ENCODE peak calls at places on chromosomes 3 and 15, in ten cellular contexts. Z is mesothelial cell of epicardium; C is stimulated activated naive CD4-positive, alpha-beta T cell; X is activated CD4-positive, alpha-beta T cell treated with anti-CD3 and anti-CD28 coated beads, Interleukin-2, amount 50 U/mL, for 4 hours; O is body of pancreas; E is SW480; N is mammary epithelial cell; T is SHP77 treated with DMSO at 0.1 percent for 48 hours; R is activated gamma-delta T cell; K is neural crest cell. P is an unnamed sample.

GRCh38 chr3:53218136-53218535 is 37.7 kb downstream of the TKT start:
- DNase-seq in Z (no peak), E (no peak), K (no peak), O (no peak), C (no peak), T (no peak), R (no peak), X (no peak), N (no peak), P (peak)

GRCh38 chr3:134066539-134067310 is 37.0 kb upstream of the SLCO2A1 start:
- DNase-seq in O (peak), X (no peak), N (no peak), R (no peak), Z (no peak), E (no peak), C (no peak), K (no peak), T (no peak), P (no peak)

GRCh38 chr3:149603126-149604074 is 54.4 kb downstream of the WWTR1 start:
- DNase-seq in E (peak), O (no peak), T (no peak), C (no peak), R (no peak), N (no peak), X (no peak), K (no peak), Z (no peak), P (no peak)

GRCh38 chr15:64883997-64884511 is 27.6 kb upstream of the ANKDD1A start:
- DNase-seq in K (no peak), X (peak), N (peak), C (peak), O (peak), R (peak), E (peak), T (peak), Z (peak), P (no peak)

GRCh38 chr3:42148982-42149432 is 57.9 kb downstream of the TRAK1 start:
- DNase-seq in K (peak), E (no peak), X (no peak), T (peak), R (no peak), O (peak), N (no peak), Z (peak), C (no peak), P (peak)

GRCh38 chr3:24364359-24364758 is 130.3 kb downstream of the THRB start:
- DNase-seq in K (no peak), R (no peak), Z (no peak), E (no peak), C (no peak), O (no peak), N (no peak), T (no peak), X (no peak), P (no peak)

GRCh38 chr15:25859838-25860645 is 3.1 kb downstream of the ATP10A start:
- DNase-seq in T (no peak), X (peak), O (peak), E (no peak), R (no peak), K (no peak), C (peak), N (no peak), Z (no peak), P (no peak)

GRCh38 chr3:113912551-113913246 is 35.1 kb upstream of the ZDHHC23 start:
- DNase-seq in X (peak), O (peak), Z (no peak), E (peak), C (peak), K (no peak), N (peak), T (peak), R (no peak), P (peak)

GRCh38 chr15:81281176-81281735 is 42.7 kb downstream of the STARD5 start:
- DNase-seq in T (no peak), C (no peak), X (no peak), K (no peak), E (no peak), O (no peak), R (no peak), N (no peak), Z (no peak), P (no peak)

GRCh38 chr15:92149469-92149868 is 244.2 kb upstream of the ST8SIA2 start:
- DNase-seq in K (no peak), X (no peak), Z (no peak), C (no peak), E (no peak), N (no peak), R (no peak), T (no peak), O (no peak), P (no peak)

GRCh38 chr15:74402873-74403589 is 30.7 kb downstream of the SEMA7A start:
- DNase-seq in E (no peak), T (no peak), X (peak), Z (no peak), C (no peak), O (no peak), K (no peak), N (no peak), R (no peak), P (no peak)

GRCh38 chr15:40936709-40937666 is 7.8 kb downstream of the DLL4 start:
- DNase-seq in T (no peak), Z (no peak), O (no peak), X (no peak), N (no peak), R (no peak), C (no peak), K (no peak), E (no peak), P (no peak)

GRCh38 chr3:28347374-28348285 is 891 bp upstream of the ZCWPW2 start:
- DNase-seq in C (no peak), R (no peak), Z (no peak), N (peak), E (peak), T (no peak), X (no peak), K (no peak), O (no peak), P (no peak)

GRCh38 chr3:171175840-171176239 is 149.3 kb upstream of the SLC2A2 start:
- DNase-seq in X (no peak), R (no peak), T (no peak), E (no peak), N (no peak), O (no peak), K (no peak), Z (no peak), C (no peak), P (no peak)

GRCh38 chr3:122324871-122325323 is at the start of gene CSTA:
- DNase-seq in K (no peak), C (no peak), Z (no peak), R (no peak), E (no peak), X (no peak), O (no peak), N (peak), T (no peak), P (no peak)

GRCh38 chr3:146503459-146504202 is 34.3 kb upstream of the PLSCR2 start:
- DNase-seq in N (peak), O (no peak), Z (no peak), T (peak), C (no peak), R (no peak), K (no peak), E (no peak), X (no peak), P (no peak)

GRCh38 chr3:167437428-167438139 is 36.3 kb downstream of the SERPINI2 start:
- DNase-seq in N (no peak), C (no peak), T (no peak), R (no peak), O (no peak), X (no peak), E (no peak), Z (no peak), K (no peak), P (no peak)

GRCh38 chr3:45800611-45801010 is 4.3 kb upstream of the SLC6A20 start:
- DNase-seq in R (no peak), Z (no peak), E (no peak), X (no peak), T (no peak), C (no peak), N (no peak), K (no peak), O (no peak), P (peak)

GRCh38 chr3:13887746-13888300 is 8.0 kb upstream of the WNT7A start:
- DNase-seq in O (no peak), E (no peak), C (no peak), X (no peak), R (no peak), N (no peak), Z (no peak), T (no peak), K (no peak), P (no peak)

GRCh38 chr3:143484851-143485512 is 363.3 kb downstream of the SLC9A9 start:
- DNase-seq in Z (no peak), E (no peak), X (no peak), C (no peak), R (no peak), T (no peak), K (no peak), N (no peak), O (no peak), P (no peak)

GRCh38 chr15:58987036-58987435 is 427 bp upstream of the RNF111 start:
- DNase-seq in Z (no peak), C (no peak), O (no peak), X (no peak), R (no peak), E (peak), N (no peak), T (no peak), K (no peak), P (no peak)

GRCh38 chr15:80828796-80829195 is 49.6 kb downstream of the CEMIP start:
- DNase-seq in C (no peak), X (no peak), O (no peak), K (no peak), Z (no peak), N (no peak), E (no peak), R (no peak), T (no peak), P (no peak)

GRCh38 chr15:58770519-58770856 is 614 bp upstream of the MINDY2 start:
- DNase-seq in C (no peak), O (no peak), R (no peak), N (no peak), K (no peak), X (no peak), Z (no peak), T (no peak), E (peak), P (no peak)

GRCh38 chr3:105062853-105063252 is 303.9 kb upstream of the ALCAM start:
- DNase-seq in O (peak), R (no peak), T (no peak), Z (no peak), E (no peak), X (no peak), C (no peak), K (no peak), N (no peak), P (no peak)

GRCh38 chr15:95770191-95770590 is 560.3 kb upstream of the NR2F2 start:
- DNase-seq in C (no peak), O (no peak), X (no peak), Z (no peak), K (no peak), N (peak), R (no peak), E (no peak), T (no peak), P (no peak)

GRCh38 chr15:39692464-39693327 is 89.9 kb downstream of the FSIP1 start:
- DNase-seq in R (no peak), C (no peak), N (no peak), T (no peak), K (peak), X (no peak), Z (no peak), E (no peak), O (no peak), P (peak)

GRCh38 chr3:46759239-46760152 is 41.8 kb upstream of the PRSS50 start:
- DNase-seq in C (no peak), K (no peak), X (no peak), R (no peak), Z (no peak), N (no peak), E (no peak), O (no peak), T (no peak), P (no peak)

GRCh38 chr3:190070623-190071347 is 49.9 kb downstream of the P3H2 start:
- DNase-seq in C (no peak), O (no peak), E (no peak), T (no peak), R (no peak), X (no peak), N (no peak), Z (no peak), K (no peak), P (no peak)

GRCh38 chr3:123740391-123740822 is 143.7 kb downstream of the MYLK start:
- DNase-seq in R (no peak), T (no peak), O (no peak), C (no peak), K (no peak), E (no peak), Z (no peak), X (no peak), N (peak), P (no peak)

GRCh38 chr3:122178711-122179110 is 4.8 kb upstream of the CASR start:
- DNase-seq in K (no peak), T (no peak), O (no peak), N (no peak), Z (no peak), C (no peak), E (no peak), X (no peak), R (no peak), P (no peak)

GRCh38 chr3:16101295-16102186 is 72.9 kb upstream of the GALNT15 start:
- DNase-seq in Z (no peak), T (no peak), N (peak), K (no peak), X (no peak), C (no peak), R (no peak), E (peak), O (no peak), P (no peak)

P was measured in D341Med.